ENCODE peak calls at places on chromosomes 16 and 17, in four cellular contexts. F is adrenal gland, Q is body of pancreas, N is H1. W is an unnamed sample. For H3K27me3, the result is how much of the 10 kb centered on the place peaks cover.

GRCh38 chr16:1471569-1472194 is 3.1 kb downstream of the CLCN7 start:
- DNase-seq in Q (no peak), F (no peak), N (no peak), W (no peak)

GRCh38 chr16:73125860-73126259 is 77.9 kb upstream of the ZFHX3 start:
- DNase-seq in F (peak), N (no peak), Q (no peak), W (no peak)

GRCh38 chr17:8253801-8254200 is 4.7 kb downstream of the PFAS start:
- DNase-seq in F (no peak), Q (peak), N (no peak), W (no peak)

GRCh38 chr16:57028086-57028485 is 38.7 kb downstream of the NLRC5 start:
- DNase-seq in N (no peak), F (no peak), Q (no peak), W (no peak)

GRCh38 chr17:81487487-81488275 is 24.9 kb downstream of the ACTG1 start:
- DNase-seq in Q (peak), N (no peak), F (peak), W (peak)

GRCh38 chr16:1211451-1212268 is 13.4 kb downstream of the TPSG1 start:
- DNase-seq in F (no peak), Q (no peak), N (no peak), W (no peak)

GRCh38 chr17:59649886-59650285 is 30.2 kb downstream of the CLTC start:
- DNase-seq in F (no peak), N (no peak), Q (no peak), W (no peak)

GRCh38 chr16:968620-969019 is 2.2 kb downstream of the LMF1 start:
- DNase-seq in N (no peak), Q (no peak), F (no peak), W (no peak)

GRCh38 chr16:1183235-1183907 is 30.5 kb downstream of the CACNA1H start:
- DNase-seq in F (peak), Q (peak), N (no peak), W (no peak)

GRCh38 chr17:81523139-81524062 is 4.8 kb upstream of the FSCN2 start:
- DNase-seq in Q (no peak), N (no peak), F (no peak), W (no peak)

GRCh38 chr16:27671410-27671809 is 121.5 kb downstream of the KATNIP start:
- DNase-seq in Q (no peak), F (no peak), N (no peak), W (no peak)

GRCh38 chr17:16937431-16937830 is 34.5 kb downstream of the TNFRSF13B start:
- DNase-seq in N (no peak), Q (no peak), F (no peak), W (no peak)

GRCh38 chr16:77113835-77114234 is 77.2 kb upstream of the MON1B start:
- DNase-seq in F (no peak), Q (peak), N (no peak), W (no peak)

GRCh38 chr17:73349647-73350046 is 37.8 kb upstream of the CDC42EP4 start:
- DNase-seq in N (no peak), Q (no peak), F (no peak), W (no peak)

GRCh38 chr17:46035112-46035818 is 36.2 kb downstream of the STH start:
- DNase-seq in N (no peak), F (no peak), Q (peak), W (no peak)

GRCh38 chr17:64109400-64109799 is 20.5 kb downstream of the ERN1 start:
- DNase-seq in F (no peak), Q (no peak), N (no peak), W (no peak)

GRCh38 chr17:56292010-56292409 is 138.7 kb downstream of the ANKFN1 start:
- DNase-seq in N (no peak), F (no peak), Q (no peak), W (no peak)

GRCh38 chr16:31899505-31899904 is 25.9 kb downstream of the ZNF267 start:
- DNase-seq in Q (no peak), N (no peak), F (no peak), W (no peak)

GRCh38 chr16:55494994-55495421 is 13.9 kb upstream of the LPCAT2 start:
- DNase-seq in F (peak), Q (peak), N (no peak), W (no peak)

GRCh38 chr16:71882505-71883192 is 1.3 kb downstream of the ZNF821 start:
- DNase-seq in F (peak), Q (peak), N (no peak), W (peak)

GRCh38 chr16:13873835-13874438 is 46.0 kb upstream of the ERCC4 start:
- DNase-seq in Q (no peak), F (no peak), N (no peak), W (no peak)

GRCh38 chr17:18948476-18949006 is 3.4 kb upstream of the SLC5A10 start:
- DNase-seq in N (no peak), F (no peak), Q (no peak), W (no peak)

GRCh38 chr17:19996502-19996901 is 12.7 kb upstream of the SPECC1 start:
- DNase-seq in F (no peak), N (no peak), Q (no peak), W (no peak)

GRCh38 chr16:87914326-87914725 is 22.0 kb downstream of the CA5A start:
- DNase-seq in F (no peak), N (no peak), Q (no peak), W (no peak)

GRCh38 chr17:2851615-2852014 is 55.4 kb downstream of the RAP1GAP2 start:
- DNase-seq in N (no peak), Q (no peak), F (no peak), W (no peak)

GRCh38 chr16:73792199-73793108 is 504.2 kb upstream of the PSMD7 start:
- DNase-seq in N (no peak), F (no peak), Q (no peak), W (no peak)

GRCh38 chr17:81535007-81535328 is 6.8 kb downstream of the FSCN2 start:
- DNase-seq in N (no peak), Q (no peak), F (no peak), W (no peak)

GRCh38 chr16:17177968-17178880 is 292.5 kb downstream of the XYLT1 start:
- DNase-seq in F (no peak), N (no peak), Q (no peak), W (no peak)

GRCh38 chr17:30376621-30377452 is 1.9 kb upstream of the CPD start:
- DNase-seq in Q (peak), F (peak), N (no peak), W (no peak)

GRCh38 chr16:19168173-19169080 is at the start of gene SYT17:
- DNase-seq in N (no peak), F (no peak), Q (peak), W (peak)

GRCh38 chr17:82449136-82449882 is 1.2 kb downstream of the CYBC1 start:
- DNase-seq in N (no peak), Q (no peak), F (no peak), W (peak)

GRCh38 chr17:37158290-37158689 is 209.5 kb downstream of the AATF start:
- DNase-seq in N (no peak), Q (no peak), F (no peak), W (no peak)

DNA sequence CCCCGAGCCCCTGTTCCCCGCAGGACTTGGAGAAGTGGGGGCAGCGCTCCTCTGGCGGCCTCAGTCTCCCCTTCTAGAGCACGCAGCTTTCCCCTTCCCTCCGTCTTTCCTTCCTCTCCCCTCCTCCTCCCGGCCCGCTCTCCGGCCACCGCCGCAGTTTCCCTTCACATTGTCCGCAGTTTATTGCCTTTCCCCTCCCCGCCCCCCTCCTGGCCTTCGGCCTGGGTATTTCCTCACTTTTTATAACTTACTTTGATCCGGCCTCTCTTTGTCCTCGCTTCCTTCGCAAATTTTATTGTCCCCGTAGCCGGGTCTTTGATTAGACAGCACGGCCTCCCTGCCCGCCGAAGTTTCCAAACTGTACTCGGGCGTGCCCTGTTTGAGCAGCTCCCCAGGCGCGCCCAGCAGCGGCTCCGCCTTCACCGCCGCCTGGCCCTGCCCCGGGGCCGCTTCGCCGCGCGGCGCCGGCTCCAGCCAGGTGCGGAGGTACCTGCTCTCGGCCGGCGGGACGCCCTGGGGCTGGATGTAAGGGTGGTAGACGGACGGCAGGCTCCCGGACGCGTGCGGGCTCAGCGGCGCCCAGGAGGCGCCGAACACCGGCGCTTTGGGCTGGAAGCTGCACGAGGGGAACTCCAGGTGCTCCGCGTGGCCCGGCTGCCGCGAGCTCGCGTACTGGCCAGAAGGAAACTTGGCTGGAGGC is 506 bp downstream of the HOXB9 start:
- DNase-seq in F (no peak), Q (peak), N (no peak), W (peak)
- TF ChIP-seq POLR2A in F (no peak), Q (no peak), N (no peak), W (peak)

DNA sequence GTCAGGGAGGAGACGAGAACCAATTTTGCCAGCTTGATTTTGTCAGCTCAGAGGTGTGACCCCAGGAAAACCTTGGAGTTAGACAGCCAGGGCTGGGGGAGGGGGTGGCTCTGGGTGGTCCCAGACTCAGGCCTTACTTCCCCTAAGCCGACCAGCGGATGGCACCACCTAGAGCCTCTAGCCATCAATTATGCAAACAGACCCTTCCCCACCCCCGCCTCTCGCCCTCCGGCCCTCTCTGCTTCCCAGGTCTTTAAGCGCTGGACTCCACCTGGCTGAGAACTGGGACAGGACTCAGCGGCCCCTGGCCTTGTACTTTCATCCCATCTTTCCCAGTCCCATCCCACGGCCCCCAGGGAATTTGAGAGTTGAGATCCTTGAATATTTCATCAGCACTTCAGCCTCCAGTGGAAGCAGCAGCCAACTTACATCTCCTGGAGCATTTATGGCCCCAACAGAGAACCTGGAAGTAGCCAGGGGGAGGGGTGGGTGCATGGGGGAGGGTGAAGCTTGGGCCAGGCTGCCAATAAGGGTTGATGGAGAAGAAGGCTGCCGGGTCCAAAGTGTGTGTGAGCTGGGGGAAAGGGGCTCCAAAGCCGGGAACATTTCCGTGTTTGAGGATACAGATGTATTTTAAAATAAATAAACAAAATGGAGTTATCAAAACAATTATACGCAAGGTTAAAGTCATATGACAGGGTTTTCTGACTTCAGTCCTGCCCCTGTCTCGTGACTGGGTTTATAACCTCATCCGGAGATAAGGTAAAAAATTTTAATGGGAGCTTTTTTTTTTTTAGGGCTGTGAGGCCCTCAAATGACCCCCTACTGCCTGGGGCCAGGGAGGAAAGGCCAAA is 7.5 kb upstream of the JUP start:
- DNase-seq in Q (no peak), F (no peak), N (no peak), W (no peak)
- H3K4me3 ChIP-seq in Q (no peak), F (no peak), N (no peak), W (no peak)

GRCh38 chr16:84413605-84414004 is 45.3 kb downstream of the ATP2C2 start:
- DNase-seq in N (no peak), F (no peak), Q (no peak), W (no peak)
- H3K27me3 ChIP-seq in N (under half), F (under half), Q (under half), W (under half)

GRCh38 chr17:76585649-76586593 is at the start of gene ST6GALNAC2:
- DNase-seq in Q (peak), F (peak), N (no peak), W (peak)
- TF ChIP-seq POLR2A in Q (peak), F (peak), N (no peak), W (no peak)

GRCh38 chr17:6936370-6937028 is 59.4 kb upstream of the ALOX12 start:
- DNase-seq in F (peak), Q (peak), N (no peak), W (peak)

GRCh38 chr17:6941989-6942388 is 53.9 kb upstream of the ALOX12 start:
- DNase-seq in Q (no peak), F (no peak), N (no peak), W (no peak)

GRCh38 chr17:6938637-6939036 is 57.2 kb upstream of the ALOX12 start:
- DNase-seq in F (no peak), N (no peak), Q (no peak), W (no peak)

DNA sequence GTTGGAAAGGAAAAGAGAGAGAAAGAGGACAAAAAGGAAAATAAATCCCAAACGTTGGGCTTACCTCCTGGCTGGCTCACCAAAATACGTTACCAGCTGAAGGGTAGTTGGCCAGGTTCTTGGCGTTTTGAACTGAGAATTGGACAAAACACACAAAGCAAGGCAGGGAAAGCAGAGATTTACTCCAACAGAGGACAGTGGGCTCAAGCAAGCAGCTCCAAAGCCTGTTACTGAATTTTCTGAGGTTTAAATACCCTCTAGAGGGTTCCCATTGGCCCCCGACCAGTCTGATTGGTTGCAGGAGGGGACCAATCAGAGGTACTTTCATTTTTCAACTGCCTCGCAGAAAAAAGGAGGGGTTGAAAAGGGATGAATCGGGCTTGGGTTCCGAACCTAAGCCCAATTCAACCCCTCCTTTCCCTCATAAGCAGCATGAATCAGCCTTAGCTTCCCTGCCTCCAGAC is 55.6 kb upstream of the ALOX12 start:
- DNase-seq in N (no peak), F (peak), Q (no peak), W (no peak)
- H3K4me3 ChIP-seq in N (no peak), F (no peak), Q (no peak), W (peak)

GRCh38 chr16:3189869-3190268 is 1.9 kb downstream of the OR1F1 start:
- DNase-seq in N (no peak), F (no peak), Q (no peak), W (peak)

GRCh38 chr16:3190949-3191353 is 2.9 kb downstream of the OR1F1 start:
- DNase-seq in Q (no peak), F (no peak), N (no peak), W (no peak)

GRCh38 chr16:3188675-3188924 is 596 bp downstream of the OR1F1 start:
- DNase-seq in F (no peak), Q (no peak), N (no peak), W (no peak)

GRCh38 chr16:3187798-3188674 is at the start of gene OR1F1:
- DNase-seq in N (no peak), F (no peak), Q (no peak), W (peak)

GRCh38 chr16:3188925-3189825 is 1.2 kb downstream of the OR1F1 start:
- DNase-seq in Q (no peak), F (no peak), N (no peak), W (no peak)
- H3K27me3 ChIP-seq in Q (half or more), F (half or more), N (under half), W (under half)

GRCh38 chr16:85983606-85984005 is 84.6 kb downstream of the IRF8 start:
- DNase-seq in N (no peak), Q (no peak), F (no peak), W (peak)
- TF ChIP-seq POLR2A in N (no peak), Q (no peak), F (no peak), W (no peak)

GRCh38 chr17:47229535-47230443 is 20.6 kb downstream of the MYL4 start:
- DNase-seq in N (peak), Q (peak), F (peak), W (peak)
- H3K4me3 ChIP-seq in N (no peak), Q (no peak), F (no peak), W (peak)

W was measured in Peyer's patch.